ENCODE peak calls at places on chromosome 11, in six cellular contexts. O is IMR-90, K is HCT116, C is lung, E is gastrocnemius medialis, H is breast epithelium. G is an unnamed sample.

GRCh38 chr11:64044730-64045386 is 9.1 kb downstream of the FLRT1 start:
- DNase-seq in O (no peak), K (no peak), C (no peak), E (no peak), H (no peak), G (no peak)

GRCh38 chr11:23078289-23078971 is 218.2 kb upstream of the CCDC179 start:
- DNase-seq in O (peak; percentile 80), K (no peak), C (no peak), E (no peak), H (no peak), G (no peak)

GRCh38 chr11:78031629-78032028 is 8.6 kb upstream of the KCTD14 start:
- DNase-seq in O (no peak), K (no peak), C (no peak), E (no peak), H (no peak), G (no peak)

GRCh38 chr11:77171885-77172665 is 44.0 kb downstream of the MYO7A start:
- DNase-seq in O (no peak), K (no peak), C (no peak), E (no peak), H (no peak), G (no peak)

GRCh38 chr11:110362916-110363574 is 66.6 kb upstream of the RDX start:
- DNase-seq in O (no peak), K (peak; percentile 34), C (no peak), E (no peak), H (no peak), G (no peak)

GRCh38 chr11:74541466-74541865 is 47.9 kb upstream of the LIPT2 start:
- DNase-seq in O (no peak), K (no peak), C (no peak), E (no peak), H (no peak), G (no peak)

GRCh38 chr11:130873766-130874165 is 42.5 kb downstream of the SNX19 start:
- DNase-seq in O (peak; percentile 76), K (no peak), C (no peak), E (no peak), H (no peak), G (no peak)

GRCh38 chr11:16179668-16180067 is 176.7 kb downstream of the SOX6 start:
- DNase-seq in O (peak; percentile 7), K (no peak), C (no peak), E (no peak), H (no peak), G (no peak)

GRCh38 chr11:102287963-102288744 is 29.1 kb upstream of the BIRC3 start:
- DNase-seq in O (peak; percentile 82), K (peak; percentile 69), C (peak; percentile 46), E (no peak), H (no peak), G (peak; percentile 11)

GRCh38 chr11:100003985-100004384 is 683.1 kb upstream of the ARHGAP42 start:
- DNase-seq in O (no peak), K (no peak), C (no peak), E (no peak), H (no peak), G (no peak)

GRCh38 chr11:76680517-76681425 is 10.2 kb upstream of the LRRC32 start:
- DNase-seq in O (peak; percentile 66), K (peak; percentile 41), C (peak; percentile 64), E (peak; percentile 27), H (no peak), G (peak; percentile 33)

GRCh38 chr11:62876712-62877111 is 4.0 kb upstream of the SLC3A2 start:
- DNase-seq in O (no peak), K (no peak), C (no peak), E (no peak), H (no peak), G (no peak)

GRCh38 chr11:31657091-31657490 is 147.5 kb downstream of the ELP4 start:
- DNase-seq in O (no peak), K (no peak), C (no peak), E (no peak), H (no peak), G (no peak)

GRCh38 chr11:76185931-76186401 is 20.3 kb downstream of the WNT11 start:
- DNase-seq in O (no peak), K (no peak), C (no peak), E (peak; percentile 95), H (no peak), G (no peak)

GRCh38 chr11:45900916-45901617 is 6.0 kb downstream of the FREY1 start:
- DNase-seq in O (no peak), K (no peak), C (no peak), E (no peak), H (no peak), G (no peak)

GRCh38 chr11:40337118-40337517 is 1122.3 kb downstream of the LRRC4C start:
- DNase-seq in O (peak; percentile 67), K (no peak), C (no peak), E (no peak), H (no peak), G (no peak)

GRCh38 chr11:10857604-10858504 is at the start of gene ZBED5:
- DNase-seq in O (peak; percentile 97), K (peak; percentile 94), C (peak; percentile 96), E (peak; percentile 98), H (peak; percentile 96), G (peak; percentile 95)

GRCh38 chr11:10878408-10879214 is 20.8 kb upstream of the ZBED5 start:
- DNase-seq in O (peak; percentile 72), K (peak; percentile 61), C (no peak), E (no peak), H (no peak), G (no peak)

DNA sequence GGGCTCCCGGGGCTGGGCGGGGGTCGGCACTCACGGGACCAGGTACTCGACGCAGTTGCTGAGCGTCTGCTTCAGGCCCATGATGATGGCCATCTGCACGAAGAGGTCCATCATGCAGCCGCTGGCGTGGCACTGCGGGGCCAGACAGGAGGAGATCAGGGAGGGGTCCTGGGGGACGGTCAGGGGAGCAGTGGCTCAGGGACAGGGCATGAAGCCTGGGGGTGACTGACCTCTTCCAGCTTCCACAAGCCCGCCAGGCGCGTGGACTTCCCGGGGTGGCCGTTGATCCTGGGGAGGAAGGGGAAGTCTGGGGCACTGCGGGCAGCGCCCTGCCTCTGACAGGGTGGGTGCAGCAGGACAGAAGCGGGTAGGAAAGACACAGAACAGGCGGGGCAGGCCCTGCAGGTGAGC is 6.1 kb upstream of the SIGIRR start:
- DNase-seq in O (no peak), K (no peak), C (no peak), E (no peak), H (no peak), G (no peak)
- H3K27me3 ChIP-seq in O (peaks cover 47% of the 10 kb centered on the region), K (no peaks in the 10 kb centered on the region), C (no peaks in the 10 kb centered on the region), E (peaks cover 60% of the 10 kb centered on the region), H (peaks cover 3% of the 10 kb centered on the region), G (no peaks in the 10 kb centered on the region)

DNA sequence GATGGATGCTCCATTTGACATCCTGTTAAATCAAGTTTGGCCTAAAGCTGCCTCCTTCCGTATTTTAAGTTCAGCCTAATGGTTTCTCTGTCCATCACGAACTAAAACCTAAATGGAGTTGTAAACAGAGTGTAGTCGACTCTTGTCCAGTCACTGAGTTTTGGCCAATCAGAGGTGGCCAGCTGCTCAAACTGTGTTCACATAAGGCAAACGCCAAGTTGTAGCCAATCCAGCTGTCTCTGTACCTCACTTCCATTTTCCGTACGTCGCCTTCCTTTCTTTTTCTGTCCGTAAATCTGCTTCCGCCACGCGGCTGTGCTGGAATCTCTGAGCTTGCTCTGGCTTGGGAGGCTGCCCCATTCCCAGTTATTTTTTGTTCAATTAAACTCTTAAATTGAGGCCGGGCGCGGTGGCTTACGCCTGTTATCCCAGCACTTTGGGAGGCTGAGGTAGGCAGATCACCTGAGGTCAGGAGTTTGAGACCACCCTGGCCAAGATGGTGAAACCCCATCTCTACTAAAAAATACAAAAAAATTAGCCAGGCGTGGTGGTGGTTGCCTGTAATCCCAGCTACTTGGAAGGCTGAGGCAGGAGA is 20.7 kb upstream of the CARS1 start:
- DNase-seq in O (no peak), K (no peak), C (no peak), E (no peak), H (no peak), G (no peak)
- H3K27ac ChIP-seq in O (no peak overlapping the region), K (no peak overlapping the region), C (no peak overlapping the region), E (no peak overlapping the region), H (no peak overlapping the region), G (no peak overlapping the region)

GRCh38 chr11:35553831-35554230 is 28.4 kb upstream of the PAMR1 start:
- DNase-seq in O (peak; percentile 99), K (no peak), C (no peak), E (no peak), H (no peak), G (no peak)
- TF ChIP-seq CTCF in O (no peak), K (no peak), C (no peak), E (no peak), H (no peak), G (no peak)

GRCh38 chr11:103696130-103696529 is 340.3 kb upstream of the DDI1 start:
- DNase-seq in O (no peak), K (no peak), C (no peak), E (no peak), H (no peak), G (no peak)

GRCh38 chr11:103700605-103701004 is 335.8 kb upstream of the DDI1 start:
- DNase-seq in O (peak; percentile 79), K (no peak), C (no peak), E (peak; percentile 11), H (no peak), G (no peak)

GRCh38 chr11:103703437-103703836 is 333.0 kb upstream of the DDI1 start:
- DNase-seq in O (no peak), K (no peak), C (no peak), E (no peak), H (no peak), G (no peak)

GRCh38 chr11:103699656-103700055 is 336.8 kb upstream of the DDI1 start:
- DNase-seq in O (no peak), K (no peak), C (no peak), E (no peak), H (no peak), G (no peak)

GRCh38 chr11:103699216-103699615 is 337.2 kb upstream of the DDI1 start:
- DNase-seq in O (no peak), K (no peak), C (no peak), E (no peak), H (no peak), G (no peak)
- H3K27me3 ChIP-seq in O (no peaks in the 10 kb centered on the region), K (no peaks in the 10 kb centered on the region), C (no peaks in the 10 kb centered on the region), E (no peaks in the 10 kb centered on the region), H (no peaks in the 10 kb centered on the region), G (no peaks in the 10 kb centered on the region)

GRCh38 chr11:73538381-73538872 is 59.5 kb downstream of the FAM168A start:
- DNase-seq in O (no peak), K (no peak), C (no peak), E (no peak), H (no peak), G (no peak)
- H3K27ac ChIP-seq in O (no peak overlapping the region), K (no peak overlapping the region), C (peak overlapping the region; percentile 9), E (no peak overlapping the region), H (peak overlapping the region; percentile 22), G (no peak overlapping the region)

DNA sequence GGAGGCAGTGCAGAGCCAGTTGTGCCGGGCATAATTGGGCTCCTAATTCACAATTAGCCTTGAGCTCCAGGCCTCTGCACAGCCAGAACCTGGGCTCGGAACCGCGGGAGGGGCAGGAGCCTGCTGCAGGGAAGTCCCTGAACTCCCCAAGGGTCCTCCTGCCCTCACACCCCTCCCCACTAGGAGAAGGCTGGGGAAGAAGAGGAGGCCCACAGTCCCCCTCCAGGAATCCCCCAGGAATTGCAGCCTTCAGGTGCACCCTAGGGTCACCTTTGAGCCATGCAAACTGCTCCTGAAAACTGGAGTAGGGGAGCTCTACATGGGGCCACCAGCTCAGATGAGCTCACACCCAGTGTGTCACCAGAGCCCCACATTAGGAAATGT is 93.8 kb upstream of the LMO1 start:
- DNase-seq in O (no peak), K (no peak), C (no peak), E (no peak), H (no peak), G (no peak)
- TF ChIP-seq CTCF in O (no peak), K (peak; percentile 8), C (no peak), E (no peak), H (no peak), G (no peak)

G was measured in CD4-positive, alpha-beta T cell.